ENCODE peak calls at places on chromosomes 3 and 15, in eight cellular contexts. F, M, U, A, C, S, J and R are unnamed samples.

GRCh38 chr3:5678248-5678647 is 490.7 kb downstream of the EDEM1 start:
- DNase-seq in S (no peak), F (no peak), C (no peak), U (no peak), M (no peak), A (no peak), J (no peak), R (no peak)

GRCh38 chr15:101320501-101321052 is 25.5 kb upstream of the SNRPA1 start:
- DNase-seq in F (peak), U (no peak), M (peak), J (peak), S (peak), A (peak), C (peak), R (no peak)

GRCh38 chr15:92029104-92029466 is 175.6 kb downstream of the SLCO3A1 start:
- DNase-seq in S (no peak), C (no peak), M (no peak), A (no peak), U (no peak), F (no peak), J (no peak), R (no peak)

GRCh38 chr3:97200387-97200786 is 386.0 kb downstream of the EPHA6 start:
- DNase-seq in F (no peak), S (no peak), M (no peak), A (no peak), U (no peak), J (no peak), C (no peak), R (no peak)

GRCh38 chr15:38651328-38652038 is 86.9 kb upstream of the RASGRP1 start:
- DNase-seq in C (peak), M (no peak), A (peak), J (peak), U (no peak), F (no peak), S (no peak), R (no peak)

GRCh38 chr15:33374181-33375006 is 63.6 kb downstream of the RYR3 start:
- DNase-seq in C (no peak), F (no peak), A (no peak), J (no peak), U (no peak), S (no peak), M (no peak), R (no peak)

GRCh38 chr15:70902105-70902504 is 9.5 kb downstream of the LRRC49 start:
- DNase-seq in U (no peak), M (no peak), S (no peak), J (no peak), A (no peak), C (no peak), F (no peak), R (no peak)

GRCh38 chr3:74122281-74122680 is 492.2 kb downstream of the CNTN3 start:
- DNase-seq in A (no peak), S (no peak), C (no peak), M (no peak), J (no peak), F (no peak), U (no peak), R (no peak)

GRCh38 chr3:186915808-186916796 is 14.2 kb upstream of the ST6GAL1 start:
- DNase-seq in U (no peak), M (no peak), C (no peak), J (no peak), A (no peak), S (no peak), F (no peak), R (no peak)

GRCh38 chr15:27258287-27258686 is 287.3 kb downstream of the GABRG3 start:
- DNase-seq in J (no peak), M (no peak), S (no peak), A (no peak), U (no peak), C (no peak), F (no peak), R (no peak)

GRCh38 chr15:60421544-60421943 is 23.8 kb upstream of the ANXA2 start:
- DNase-seq in S (no peak), C (no peak), A (no peak), J (no peak), U (no peak), M (no peak), F (no peak), R (no peak)

GRCh38 chr3:4656059-4656458 is 162.9 kb downstream of the ITPR1 start:
- DNase-seq in S (no peak), A (no peak), J (no peak), U (peak), M (no peak), C (no peak), F (peak), R (peak)

GRCh38 chr3:139104062-139104461 is 59.4 kb upstream of the PRR23C start:
- DNase-seq in M (no peak), S (no peak), U (no peak), C (no peak), A (no peak), J (no peak), F (no peak), R (no peak)

GRCh38 chr3:141782386-141782932 is 19.3 kb downstream of the GRK7 start:
- DNase-seq in C (no peak), M (no peak), F (no peak), S (no peak), J (no peak), U (no peak), A (no peak), R (peak)

GRCh38 chr3:42032693-42033349 is 58.3 kb upstream of the TRAK1 start:
- DNase-seq in C (no peak), U (no peak), A (no peak), M (no peak), S (peak), F (peak), J (no peak), R (peak)

GRCh38 chr3:59327324-59327939 is 277.6 kb upstream of the CFAP20DC start:
- DNase-seq in S (no peak), J (no peak), U (no peak), F (no peak), C (no peak), A (no peak), M (no peak), R (no peak)

GRCh38 chr3:127371338-127371737 is 83.5 kb upstream of the PRR20G start:
- DNase-seq in C (no peak), J (no peak), U (no peak), S (no peak), F (no peak), A (no peak), M (no peak), R (no peak)

GRCh38 chr15:99613887-99614642 is 48.3 kb downstream of the MEF2A start:
- DNase-seq in F (no peak), M (no peak), J (no peak), S (peak), U (no peak), C (no peak), A (no peak), R (no peak)

GRCh38 chr3:181558870-181559269 is 152.9 kb upstream of the SOX2 start:
- DNase-seq in F (no peak), A (no peak), M (no peak), C (no peak), S (no peak), U (no peak), J (no peak), R (no peak)

GRCh38 chr3:181782306-181782924 is 70.7 kb downstream of the SOX2 start:
- DNase-seq in A (no peak), M (no peak), S (no peak), C (no peak), U (no peak), J (no peak), F (no peak), R (peak)

GRCh38 chr15:66764067-66764428 is 62.0 kb downstream of the SMAD6 start:
- DNase-seq in U (no peak), F (no peak), C (no peak), A (no peak), M (no peak), J (no peak), S (no peak), R (no peak)